ENCODE peak calls at places on chromosome 20, in seven cellular contexts. C is heart left ventricle, L is adrenal gland, P is hepatocyte, D is tibial nerve, I is OCI-LY7, M is kidney. Q is an unnamed sample.
A peak's percentile ranks its signal among the peaks of the same experiment; 100 is the strongest.

GRCh38 chr20:38429301-38429700 is 5.8 kb downstream of the SNHG17 start:
- DNase-seq in I (no peak), D (no peak), C (no peak), L (no peak), P (no peak), M (no peak), Q (no peak)

GRCh38 chr20:22999756-23000155 is 35.4 kb upstream of the SSTR4 start:
- DNase-seq in C (no peak), M (no peak), P (no peak), L (no peak), D (no peak), I (no peak), Q (no peak)

GRCh38 chr20:51800769-51801219 is 1.5 kb downstream of the SALL4 start:
- DNase-seq in P (peak; percentile 59), C (no peak), D (no peak), M (no peak), L (no peak), I (no peak), Q (peak; percentile 20)

GRCh38 chr20:32036716-32037355 is 15.2 kb upstream of the HCK start:
- DNase-seq in P (no peak), I (peak; percentile 80), M (no peak), D (no peak), L (no peak), C (no peak), Q (no peak)

GRCh38 chr20:33443006-33443511 is 504 bp downstream of the SNTA1 start:
- DNase-seq in P (peak; percentile 72), L (no peak), C (peak; percentile 32), M (peak; percentile 84), D (no peak), I (peak; percentile 51), Q (peak; percentile 45)

GRCh38 chr20:21113697-21114096 is 7.5 kb upstream of the LINC00237 start:
- DNase-seq in L (no peak), C (no peak), P (no peak), M (no peak), D (no peak), I (no peak), Q (no peak)

GRCh38 chr20:6140947-6141346 is 18.1 kb upstream of the FERMT1 start:
- DNase-seq in L (no peak), I (peak; percentile 5), P (no peak), C (no peak), M (no peak), D (no peak), Q (no peak)

GRCh38 chr20:39083781-39084180 is 121.6 kb downstream of the DHX35 start:
- DNase-seq in I (no peak), D (no peak), M (no peak), L (no peak), C (no peak), P (no peak), Q (no peak)

GRCh38 chr20:45833883-45834796 is 541 bp downstream of the SNX21 start:
- DNase-seq in P (peak; percentile 81), I (no peak), D (peak; percentile 62), M (peak; percentile 92), L (peak; percentile 77), C (peak; percentile 81), Q (peak; percentile 74)

GRCh38 chr20:45833030-45833882 is at the start of gene SNX21:
- DNase-seq in D (peak; percentile 84), P (peak; percentile 91), C (peak; percentile 88), L (peak; percentile 93), M (peak; percentile 96), I (no peak), Q (peak; percentile 71)

GRCh38 chr20:45834797-45835161 is 1.2 kb downstream of the SNX21 start:
- DNase-seq in M (peak; percentile 67), D (no peak), I (no peak), C (no peak), P (no peak), L (no peak), Q (no peak)

GRCh38 chr20:45835230-45836224 is 1.9 kb downstream of the SNX21 start:
- DNase-seq in I (no peak), D (no peak), C (no peak), L (peak; percentile 75), P (no peak), M (peak; percentile 43), Q (no peak)

DNA sequence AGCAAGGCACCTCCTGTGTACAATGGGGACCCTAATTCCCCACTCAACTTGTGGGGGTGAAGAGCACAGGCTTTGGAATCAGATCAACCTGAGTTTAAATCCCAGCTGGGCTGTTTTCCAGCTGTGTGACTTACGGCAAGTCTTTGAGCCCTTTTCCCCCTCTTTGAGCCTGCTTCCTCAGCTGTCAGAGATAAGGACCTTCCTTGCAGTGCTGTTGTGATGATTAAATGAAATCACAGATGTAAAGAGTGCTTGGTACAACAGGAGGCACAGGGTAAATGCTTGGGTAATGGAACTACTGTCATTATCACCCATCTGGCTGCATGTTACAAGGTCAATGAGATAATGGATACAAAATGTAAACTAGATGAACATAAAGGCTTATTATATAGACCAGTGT is 3.2 kb downstream of the SNX21 start:
- DNase-seq in D (no peak), L (no peak), M (no peak), I (no peak), P (no peak), C (no peak), Q (no peak)
- H3K27ac ChIP-seq in D (peak overlapping the region; percentile 97), L (no peak overlapping the region), M (no peak overlapping the region), I (no peak overlapping the region), P (peak overlapping the region; percentile 34), C (peak overlapping the region; percentile 23), Q (no peak overlapping the region)

GRCh38 chr20:4814696-4815252 is 93.1 kb downstream of the PRND start:
- DNase-seq in I (peak; percentile 87), P (no peak), L (no peak), M (peak; percentile 77), D (no peak), C (no peak), Q (peak; percentile 12)

GRCh38 chr20:4815618-4816017 is 93.9 kb downstream of the PRND start:
- DNase-seq in C (no peak), D (no peak), M (peak; percentile 42), I (no peak), P (no peak), L (no peak), Q (peak; percentile 3)

GRCh38 chr20:4819901-4820300 is 98.2 kb downstream of the PRND start:
- DNase-seq in I (no peak), P (no peak), L (no peak), M (peak; percentile 23), C (no peak), D (no peak), Q (no peak)

GRCh38 chr20:4813839-4814695 is 92.4 kb downstream of the PRND start:
- DNase-seq in P (no peak), C (no peak), I (peak; percentile 80), D (no peak), L (no peak), M (peak; percentile 75), Q (no peak)

GRCh38 chr20:4817230-4817671 is 95.5 kb downstream of the PRND start:
- DNase-seq in P (no peak), L (no peak), D (no peak), C (no peak), M (peak; percentile 28), I (no peak), Q (peak; percentile 7)
- H3K4me1 ChIP-seq in P (peaks cover 5% of the 10 kb centered on the region), L (peaks cover 12% of the 10 kb centered on the region), D (peaks cover 67% of the 10 kb centered on the region), C (no peaks in the 10 kb centered on the region), M (peaks cover 10% of the 10 kb centered on the region), I (peaks cover 55% of the 10 kb centered on the region), Q (peaks cover 7% of the 10 kb centered on the region)

DNA sequence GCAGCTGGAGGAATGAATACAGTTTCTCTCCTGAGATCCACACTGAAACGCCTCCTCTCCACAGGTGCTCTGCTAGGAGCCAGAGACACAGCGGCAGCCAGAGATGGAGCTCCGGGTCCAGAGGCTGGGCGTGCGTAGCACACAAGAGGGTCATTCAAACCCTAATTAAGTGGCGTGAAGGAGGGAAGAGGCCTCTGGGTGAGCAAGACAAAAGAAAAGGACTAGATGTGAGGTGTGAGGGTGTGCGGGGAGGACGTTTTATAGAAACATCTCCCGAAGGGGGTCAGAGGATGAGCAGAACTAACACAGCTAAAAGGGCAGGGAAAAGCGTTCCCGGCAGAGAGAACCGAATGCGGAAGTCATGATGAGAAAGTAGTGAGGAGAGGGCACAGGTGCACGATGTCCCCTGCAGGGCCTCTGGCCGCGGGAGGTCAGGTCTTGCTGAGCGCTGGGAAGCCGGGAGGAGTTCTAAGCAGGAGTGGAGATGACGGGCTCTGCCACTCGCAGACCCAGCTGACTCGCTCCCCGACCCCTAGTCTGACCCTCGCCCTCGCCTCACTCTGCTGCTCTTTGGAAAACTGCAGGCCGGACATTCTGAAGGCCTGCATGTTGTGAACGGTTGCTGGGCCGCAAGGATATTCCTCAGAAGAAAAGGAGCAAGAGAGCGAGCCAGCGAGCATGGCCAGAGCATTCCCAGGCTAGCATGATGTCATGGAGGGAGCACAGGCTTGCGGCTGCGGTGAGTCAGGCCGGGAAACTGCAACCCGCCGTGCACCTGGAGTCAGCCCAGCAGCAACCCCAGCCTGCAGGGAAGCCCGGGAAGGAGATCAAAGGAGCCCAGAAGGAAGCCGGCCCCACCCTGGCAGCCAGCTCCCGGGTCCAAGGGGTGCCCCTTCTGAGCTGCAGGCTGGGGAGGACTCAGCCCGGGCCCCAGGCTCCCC is 54.2 kb downstream of the BMP7 start:
- DNase-seq in C (peak; percentile 59), D (peak; percentile 62), I (no peak), M (peak; percentile 83), P (peak; percentile 90), L (peak; percentile 61), Q (peak; percentile 78)
- H3K27ac ChIP-seq in C (no peak overlapping the region), D (peak overlapping the region; percentile 60), I (no peak overlapping the region), M (no peak overlapping the region), P (peak overlapping the region; percentile 20), L (no peak overlapping the region), Q (peak overlapping the region; percentile 73)

GRCh38 chr20:63091901-63092659 is 85.3 kb upstream of the BHLHE23 start:
- DNase-seq in I (no peak), P (no peak), C (no peak), L (no peak), M (peak; percentile 65), D (no peak), Q (no peak)

GRCh38 chr20:63092660-63093215 is 86.0 kb upstream of the BHLHE23 start:
- DNase-seq in D (no peak), C (no peak), L (no peak), P (no peak), M (peak; percentile 40), I (no peak), Q (peak; percentile 2)

GRCh38 chr20:63090052-63090451 is 83.3 kb upstream of the BHLHE23 start:
- DNase-seq in C (no peak), M (no peak), P (no peak), D (no peak), L (no peak), I (no peak), Q (no peak)

GRCh38 chr20:63089051-63089907 is 82.5 kb upstream of the BHLHE23 start:
- DNase-seq in P (no peak), I (no peak), L (no peak), C (no peak), M (peak; percentile 48), D (no peak), Q (no peak)

DNA sequence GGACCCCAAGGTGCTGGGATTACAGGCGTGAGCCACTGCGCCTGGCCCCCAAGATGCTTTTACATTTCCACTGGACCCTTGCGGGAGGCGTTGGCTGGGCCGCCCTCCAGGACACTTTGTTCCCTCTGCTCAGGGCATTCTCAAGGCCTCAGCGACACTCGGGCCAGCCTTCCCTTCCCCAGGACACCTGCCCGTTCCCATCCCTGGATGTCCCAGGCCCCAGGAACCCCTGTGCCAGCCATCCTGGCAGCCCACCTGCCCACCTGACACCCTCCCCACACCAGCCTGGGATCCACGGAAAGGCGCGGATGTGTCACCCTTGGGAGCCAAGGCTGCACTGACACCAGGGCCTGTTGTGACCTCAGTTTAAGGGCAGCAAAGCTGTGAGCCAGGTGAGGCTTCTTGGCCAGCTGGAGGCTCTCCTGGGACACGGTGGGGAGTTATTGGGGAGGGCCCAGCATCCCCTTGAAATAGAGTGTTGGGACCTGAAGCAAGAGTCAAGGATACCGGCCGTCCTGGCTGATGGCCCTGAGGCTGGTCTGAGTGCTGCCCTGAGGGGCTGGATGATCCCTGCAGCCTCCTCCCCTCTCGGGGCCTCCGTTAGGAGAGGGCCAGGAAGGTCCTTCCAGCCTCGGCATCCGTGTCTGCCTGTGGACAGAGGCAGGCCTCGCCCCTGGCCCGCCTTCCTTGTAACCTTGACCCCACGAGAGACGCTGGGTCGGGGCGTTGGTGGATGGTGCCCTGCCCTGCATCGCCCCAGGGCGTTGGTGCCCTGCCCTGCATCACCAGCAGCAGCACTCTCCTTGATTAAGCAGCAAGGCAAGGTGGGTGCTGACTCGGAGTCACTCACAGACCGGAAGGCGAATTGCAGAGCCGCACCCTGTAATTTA is 84.2 kb upstream of the BHLHE23 start:
- DNase-seq in P (no peak), C (no peak), L (no peak), I (no peak), D (no peak), M (peak; percentile 49), Q (peak; percentile 1)
- H3K4me1 ChIP-seq in P (no peaks in the 10 kb centered on the region), C (no peaks in the 10 kb centered on the region), L (no peaks in the 10 kb centered on the region), I (no peaks in the 10 kb centered on the region), D (no peaks in the 10 kb centered on the region), M (no peaks in the 10 kb centered on the region), Q (no peaks in the 10 kb centered on the region)

Q was measured in body of pancreas.